ENCODE peak calls at places on chromosomes 5 and 9, in five cellular contexts. V is SJSA1, U is Peyer's patch, F is left ventricle myocardium inferior, B is aorta. M is an unnamed sample.
A peak's percentile ranks its signal among the peaks of the same experiment; 100 is the strongest.

GRCh38 chr5:55176176-55176818 is 3.3 kb upstream of the CDC20B start:
- DNase-seq in U (peak; percentile 50), F (peak; percentile 24), B (no peak), V (peak; percentile 64), M (peak; percentile 59)

GRCh38 chr9:6681957-6682501 is 36.5 kb upstream of the GLDC start:
- DNase-seq in V (no peak), U (no peak), F (no peak), B (no peak), M (no peak)

GRCh38 chr5:97854871-97855762 is 672.1 kb upstream of the RIOK2 start:
- DNase-seq in V (no peak), F (no peak), B (no peak), U (no peak), M (no peak)

GRCh38 chr9:82764270-82764669 is 298.7 kb downstream of the RASEF start:
- DNase-seq in V (no peak), F (no peak), U (no peak), B (no peak), M (no peak)

GRCh38 chr5:68843600-68844342 is 250.0 kb upstream of the SLC30A5 start:
- DNase-seq in V (no peak), U (no peak), F (no peak), B (no peak), M (no peak)

GRCh38 chr5:140855772-140856674 is at the start of gene PCDHA10:
- DNase-seq in B (no peak), F (no peak), U (no peak), V (no peak), M (no peak)

GRCh38 chr5:31291323-31291854 is 97.9 kb downstream of the CDH6 start:
- DNase-seq in V (no peak), B (no peak), F (no peak), U (no peak), M (no peak)

GRCh38 chr9:104025945-104026344 is 68.2 kb upstream of the SMC2 start:
- DNase-seq in U (no peak), V (no peak), B (no peak), F (no peak), M (peak; percentile 56)

GRCh38 chr5:68225188-68225910 is 9.8 kb downstream of the PIK3R1 start:
- DNase-seq in U (peak; percentile 80), V (no peak), B (peak; percentile 63), F (peak; percentile 34), M (peak; percentile 91)

GRCh38 chr9:135023389-135023788 is 64.1 kb upstream of the OLFM1 start:
- DNase-seq in B (no peak), U (no peak), F (no peak), V (no peak), M (peak; percentile 22)

GRCh38 chr9:26426732-26427131 is 465.9 kb downstream of the CAAP1 start:
- DNase-seq in U (no peak), F (no peak), V (no peak), B (no peak), M (no peak)

GRCh38 chr9:2411459-2412215 is 209.9 kb upstream of the VLDLR start:
- DNase-seq in U (no peak), V (peak; percentile 42), F (no peak), B (no peak), M (peak; percentile 38)

GRCh38 chr9:33159760-33160127 is 7.4 kb downstream of the B4GALT1 start:
- DNase-seq in U (peak; percentile 88), V (peak; percentile 35), B (peak; percentile 85), F (peak; percentile 58), M (peak; percentile 74)

GRCh38 chr5:150593593-150593992 is 46.9 kb upstream of the SYNPO start:
- DNase-seq in V (no peak), U (no peak), B (peak; percentile 75), F (no peak), M (peak; percentile 35)

GRCh38 chr5:80492741-80493140 is 4.8 kb downstream of the FAM151B start:
- DNase-seq in F (no peak), V (no peak), B (no peak), U (no peak), M (no peak)

GRCh38 chr5:142486581-142486980 is 161.8 kb upstream of the SPRY4 start:
- DNase-seq in U (no peak), F (no peak), B (no peak), V (peak; percentile 32), M (peak; percentile 20)

GRCh38 chr9:71733176-71733575 is 35.1 kb downstream of the CEMIP2 start:
- DNase-seq in F (no peak), U (no peak), B (no peak), V (no peak), M (peak; percentile 36)

GRCh38 chr9:114908104-114908621 is 22.2 kb downstream of the TNFSF8 start:
- DNase-seq in F (no peak), U (peak; percentile 64), B (no peak), V (peak; percentile 59), M (peak; percentile 71)

GRCh38 chr9:114906922-114907571 is 23.3 kb downstream of the TNFSF8 start:
- DNase-seq in U (no peak), V (no peak), F (no peak), B (no peak), M (peak; percentile 78)

GRCh38 chr9:114910541-114910940 is 19.9 kb downstream of the TNFSF8 start:
- DNase-seq in F (no peak), V (no peak), B (no peak), U (peak; percentile 63), M (no peak)

GRCh38 chr9:114909657-114910056 is 20.7 kb downstream of the TNFSF8 start:
- DNase-seq in V (no peak), F (no peak), B (no peak), U (no peak), M (no peak)

DNA sequence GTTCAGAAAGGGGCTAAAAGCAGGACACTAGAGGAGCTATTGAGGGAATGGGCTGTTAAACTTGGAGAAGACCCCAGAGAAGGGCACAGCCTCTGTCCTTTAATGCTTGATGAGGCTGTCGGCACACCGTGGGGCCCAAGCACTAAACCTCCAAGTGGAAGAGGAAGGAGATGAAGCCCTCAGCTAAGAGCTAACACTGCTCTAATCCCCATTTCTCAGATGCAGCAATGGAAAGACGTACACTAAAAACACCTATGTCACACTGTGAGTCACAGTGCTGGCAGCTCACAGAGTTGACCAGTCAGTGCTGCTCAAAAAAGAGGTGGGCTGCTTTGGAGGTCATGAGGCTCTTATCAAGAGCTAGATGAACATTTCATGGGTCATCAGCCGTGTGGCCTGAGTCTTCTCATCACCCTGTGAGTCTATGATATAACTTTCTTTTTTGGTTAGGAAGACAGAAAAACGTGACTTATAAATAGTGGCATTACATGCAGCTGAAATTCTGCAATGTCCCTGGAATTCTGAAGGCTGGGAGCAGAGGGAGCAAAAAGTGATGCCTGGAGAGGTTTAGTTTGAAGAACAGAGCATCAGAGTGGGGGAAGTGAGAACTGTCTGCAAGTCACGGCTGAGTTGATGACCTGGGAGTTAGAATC is 21.5 kb downstream of the TNFSF8 start:
- DNase-seq in V (no peak), B (no peak), U (no peak), F (no peak), M (no peak)
- H3K4me3 ChIP-seq in V (no peak overlapping the region), B (no peak overlapping the region), U (no peak overlapping the region), F (no peak overlapping the region), M (no peak overlapping the region)

GRCh38 chr9:75998107-75998780 is 107.8 kb downstream of the PCSK5 start:
- DNase-seq in U (no peak), V (no peak), F (no peak), B (no peak), M (no peak)
- H3K36me3 ChIP-seq in U (peaks cover 6% of the 10 kb centered on the region), V (no peaks in the 10 kb centered on the region), F (no peaks in the 10 kb centered on the region), B (no peaks in the 10 kb centered on the region), M (no peaks in the 10 kb centered on the region)

DNA sequence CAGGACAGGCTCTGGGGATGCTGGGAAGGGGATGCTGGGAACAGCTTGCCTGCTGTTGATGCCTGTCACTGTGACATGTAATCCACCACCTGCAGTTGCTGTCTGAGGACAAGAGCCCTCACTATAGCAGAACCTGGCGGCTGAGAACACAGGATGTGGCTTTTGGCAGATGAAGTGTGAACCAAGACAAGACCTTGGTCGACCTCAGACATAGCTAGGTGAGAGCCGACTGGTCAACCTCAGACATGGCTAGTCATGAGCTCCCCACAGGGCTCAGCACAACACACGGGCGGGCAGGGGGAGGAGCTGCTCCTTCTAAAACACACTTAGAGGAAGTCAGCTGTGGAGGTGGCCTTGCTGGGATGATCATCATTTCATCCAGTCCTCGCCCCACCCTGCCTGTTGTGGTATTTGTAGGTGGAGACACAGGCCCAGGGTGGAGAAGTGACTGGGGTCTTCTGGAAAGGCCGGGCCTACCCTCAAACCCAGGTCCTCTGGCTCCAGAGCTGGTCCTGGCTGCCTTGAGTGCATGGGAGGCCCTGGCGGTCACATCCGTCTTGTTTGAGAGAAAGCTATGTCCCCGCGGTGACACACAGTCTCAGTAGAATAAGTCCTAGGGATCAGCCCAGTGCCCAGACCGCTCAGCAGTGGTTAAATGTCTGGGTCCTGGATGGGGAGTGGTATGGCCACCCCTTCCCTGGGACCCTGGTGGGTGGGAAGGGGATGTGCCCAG is 6.1 kb downstream of the SUSD3 start:
- DNase-seq in F (peak; percentile 28), V (no peak), B (peak; percentile 70), U (peak; percentile 95), M (no peak)
- H3K4me3 ChIP-seq in F (no peak overlapping the region), V (no peak overlapping the region), B (no peak overlapping the region), U (peak overlapping the region; percentile 13), M (no peak overlapping the region)

DNA sequence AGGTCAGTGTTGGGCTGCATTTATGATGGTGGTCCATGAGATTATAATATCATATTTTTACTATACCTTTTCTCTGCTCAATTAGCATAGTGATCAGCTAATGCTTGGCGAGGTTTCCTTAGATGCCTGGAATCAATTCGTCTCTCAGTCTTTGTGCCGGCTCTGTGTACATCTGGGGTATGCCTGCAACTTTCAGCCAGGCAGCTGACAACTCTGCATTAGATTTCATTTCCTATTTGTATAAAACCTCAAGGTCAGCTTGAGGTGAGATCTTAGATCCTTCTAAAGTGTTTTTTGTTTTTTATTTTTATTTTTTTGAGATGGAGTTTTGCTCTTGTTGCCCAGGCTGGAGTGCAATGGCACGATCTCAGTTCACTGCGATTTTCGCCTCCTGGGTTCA is 86.8 kb downstream of the MELK start:
- DNase-seq in U (no peak), B (no peak), V (no peak), F (no peak), M (no peak)
- H3K36me3 ChIP-seq in U (no peaks in the 10 kb centered on the region), B (no peaks in the 10 kb centered on the region), V (peaks cover 14% of the 10 kb centered on the region), F (no peaks in the 10 kb centered on the region), M (peaks cover 4% of the 10 kb centered on the region)

M was measured in adipocyte.